ENCODE peak calls at places on chromosomes 1 and 21, in six cellular contexts. G, E, M, P, D and T are unnamed samples.

GRCh38 chr1:35406103-35406502 is 137.6 kb downstream of the ZMYM4 start:
- DNase-seq in G (no peak), E (no peak), M (peak; percentile 63), P (no peak), D (no peak), T (no peak)

GRCh38 chr1:10444795-10445397 is 4.9 kb upstream of the CORT start:
- DNase-seq in G (no peak), E (no peak), M (no peak), P (no peak), D (no peak), T (no peak)

GRCh38 chr1:87833158-87833557 is 504.5 kb downstream of the LMO4 start:
- DNase-seq in G (peak; percentile 79), E (no peak), M (peak; percentile 56), P (no peak), D (no peak), T (no peak)

GRCh38 chr1:24379733-24380315 is 33.8 kb downstream of the STPG1 start:
- DNase-seq in G (no peak), E (no peak), M (peak; percentile 77), P (no peak), D (no peak), T (no peak)

GRCh38 chr1:57605933-57606332 is 182.1 kb upstream of the DAB1 start:
- DNase-seq in G (no peak), E (no peak), M (no peak), P (no peak), D (no peak), T (no peak)

GRCh38 chr1:188027613-188028012 is 1198.9 kb downstream of the PLA2G4A start:
- DNase-seq in G (peak; percentile 65), E (no peak), M (peak; percentile 79), P (no peak), D (peak; percentile 96), T (no peak)

GRCh38 chr1:220410681-220411080 is 117.3 kb upstream of the MARK1 start:
- DNase-seq in G (no peak), E (no peak), M (peak; percentile 36), P (no peak), D (no peak), T (no peak)

GRCh38 chr1:175193339-175193950 is 869 bp upstream of the KIAA0040 start:
- DNase-seq in G (no peak), E (no peak), M (peak; percentile 59), P (no peak), D (no peak), T (peak; percentile 15)

GRCh38 chr1:182418929-182419328 is 18.5 kb upstream of the TEDDM1 start:
- DNase-seq in G (no peak), E (no peak), M (no peak), P (no peak), D (no peak), T (no peak)

GRCh38 chr1:9758559-9759121 is 65.1 kb downstream of the CLSTN1 start:
- DNase-seq in G (no peak), E (no peak), M (peak; percentile 5), P (no peak), D (no peak), T (no peak)

GRCh38 chr1:184366992-184367391 is 19.8 kb upstream of the C1orf21 start:
- DNase-seq in G (peak; percentile 55), E (no peak), M (no peak), P (no peak), D (no peak), T (no peak)

GRCh38 chr21:39082656-39083376 is 100.4 kb downstream of the PSMG1 start:
- DNase-seq in G (no peak), E (no peak), M (peak; percentile 45), P (peak; percentile 40), D (no peak), T (no peak)

GRCh38 chr1:23273450-23274133 is 56.3 kb upstream of the HTR1D start:
- DNase-seq in G (peak; percentile 88), E (no peak), M (peak; percentile 94), P (no peak), D (no peak), T (no peak)

GRCh38 chr1:8625981-8626898 is 191.2 kb downstream of the RERE start:
- DNase-seq in G (peak; percentile 94), E (no peak), M (peak; percentile 85), P (no peak), D (no peak), T (no peak)

GRCh38 chr1:44168520-44169098 is 27.2 kb upstream of the KLF18 start:
- DNase-seq in G (no peak), E (no peak), M (no peak), P (no peak), D (no peak), T (peak; percentile 13)

GRCh38 chr1:114979278-114979891 is 50.2 kb upstream of the TSHB start:
- DNase-seq in G (peak; percentile 65), E (no peak), M (peak; percentile 89), P (peak; percentile 11), D (no peak), T (peak; percentile 80)

GRCh38 chr1:48581256-48581655 is 109.3 kb upstream of the SPATA6 start:
- DNase-seq in G (no peak), E (no peak), M (no peak), P (no peak), D (no peak), T (no peak)

GRCh38 chr1:119347858-119348257 is 20.7 kb upstream of the HAO2 start:
- DNase-seq in G (peak; percentile 36), E (no peak), M (no peak), P (no peak), D (no peak), T (peak; percentile 63)

GRCh38 chr1:94806451-94806861 is 13.7 kb upstream of the SLC44A3 start:
- DNase-seq in G (no peak), E (no peak), M (no peak), P (no peak), D (no peak), T (no peak)

GRCh38 chr1:177817969-177818872 is 151.6 kb downstream of the SEC16B start:
- DNase-seq in G (no peak), E (no peak), M (no peak), P (no peak), D (no peak), T (no peak)

GRCh38 chr1:226523646-226524406 is 24.7 kb upstream of the STUM start:
- DNase-seq in G (no peak), E (no peak), M (no peak), P (no peak), D (no peak), T (no peak)

GRCh38 chr1:226519135-226519534 is 29.4 kb upstream of the STUM start:
- DNase-seq in G (no peak), E (no peak), M (no peak), P (no peak), D (no peak), T (no peak)

GRCh38 chr1:226520640-226521355 is 27.8 kb upstream of the STUM start:
- DNase-seq in G (no peak), E (no peak), M (no peak), P (no peak), D (no peak), T (no peak)

GRCh38 chr1:226518375-226518774 is 30.2 kb upstream of the STUM start:
- DNase-seq in G (no peak), E (no peak), M (no peak), P (no peak), D (no peak), T (no peak)

DNA sequence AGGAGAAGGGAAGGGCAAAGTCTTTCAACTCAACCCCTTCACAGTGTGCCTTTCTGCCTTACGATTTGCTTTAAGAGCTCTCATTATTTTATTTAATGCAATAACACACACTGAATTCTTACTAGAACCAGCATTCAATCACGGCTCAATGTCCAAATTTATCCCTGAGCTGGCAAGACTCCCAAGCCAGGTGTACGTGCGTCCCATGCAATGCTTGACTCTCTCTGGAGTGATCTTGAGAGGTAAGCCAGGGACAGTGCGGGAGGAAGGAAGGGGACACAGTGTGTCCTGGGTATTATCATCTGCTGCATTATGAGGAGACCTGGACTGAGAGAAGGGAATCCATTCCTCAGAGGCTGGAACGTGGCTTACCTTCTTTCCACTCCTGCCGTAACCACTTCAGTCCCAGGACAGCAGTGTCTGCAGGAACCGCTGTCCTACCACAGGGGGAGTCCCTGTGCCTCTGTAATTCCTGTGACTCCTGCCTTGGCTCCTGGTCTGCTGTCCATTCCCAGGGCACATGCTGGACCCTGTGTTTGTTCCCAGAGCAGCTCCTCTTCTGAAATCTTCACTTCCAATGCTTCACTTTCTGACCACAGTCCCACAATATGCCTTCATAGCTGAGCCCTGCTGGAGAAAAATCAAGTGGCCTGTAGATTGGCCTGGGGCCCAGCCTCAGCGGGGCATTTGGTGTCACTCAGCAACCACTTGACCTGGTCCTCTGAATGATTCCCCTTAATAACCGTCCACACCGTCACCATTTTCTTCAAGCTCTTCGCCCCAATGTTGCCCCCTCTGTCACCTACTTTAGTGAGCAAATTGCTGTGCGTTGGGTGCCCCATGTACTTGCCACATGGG is 28.6 kb upstream of the STUM start:
- DNase-seq in G (no peak), E (no peak), M (no peak), P (no peak), D (no peak), T (no peak)
- TF ChIP-seq CTCF in G (peak; percentile 12), E (no peak), M (peak; percentile 35), P (no peak), D (no peak), T (no peak)

GRCh38 chr1:51234721-51235425 is 1.2 kb upstream of the RNF11 start:
- DNase-seq in G (peak; percentile 60), E (peak; percentile 70), M (peak; percentile 89), P (peak; percentile 59), D (no peak), T (peak; percentile 78)

GRCh38 chr1:51237313-51237700 is 1.2 kb downstream of the RNF11 start:
- DNase-seq in G (no peak), E (no peak), M (peak; percentile 27), P (peak; percentile 42), D (no peak), T (no peak)

GRCh38 chr1:51237714-51238403 is 1.8 kb downstream of the RNF11 start:
- DNase-seq in G (peak; percentile 13), E (no peak), M (peak; percentile 52), P (no peak), D (no peak), T (no peak)

GRCh38 chr1:51236548-51237312 is 657 bp downstream of the RNF11 start:
- DNase-seq in G (peak; percentile 58), E (peak; percentile 76), M (peak; percentile 26), P (no peak), D (no peak), T (peak; percentile 58)

GRCh38 chr1:51235611-51236547 is at the start of gene RNF11:
- DNase-seq in G (peak; percentile 85), E (peak; percentile 97), M (peak; percentile 89), P (peak; percentile 59), D (peak; percentile 58), T (peak; percentile 94)
- TF ChIP-seq CTCF in G (no peak), E (peak; percentile 6), M (no peak), P (no peak), D (no peak), T (no peak)

GRCh38 chr1:200131551-200132125 is 104.1 kb downstream of the NR5A2 start:
- DNase-seq in G (peak; percentile 34), E (no peak), M (peak; percentile 43), P (no peak), D (no peak), T (no peak)
- TF ChIP-seq CTCF in G (peak; percentile 36), E (no peak), M (peak; percentile 38), P (peak; percentile 12), D (peak; percentile 21), T (no peak)

DNA sequence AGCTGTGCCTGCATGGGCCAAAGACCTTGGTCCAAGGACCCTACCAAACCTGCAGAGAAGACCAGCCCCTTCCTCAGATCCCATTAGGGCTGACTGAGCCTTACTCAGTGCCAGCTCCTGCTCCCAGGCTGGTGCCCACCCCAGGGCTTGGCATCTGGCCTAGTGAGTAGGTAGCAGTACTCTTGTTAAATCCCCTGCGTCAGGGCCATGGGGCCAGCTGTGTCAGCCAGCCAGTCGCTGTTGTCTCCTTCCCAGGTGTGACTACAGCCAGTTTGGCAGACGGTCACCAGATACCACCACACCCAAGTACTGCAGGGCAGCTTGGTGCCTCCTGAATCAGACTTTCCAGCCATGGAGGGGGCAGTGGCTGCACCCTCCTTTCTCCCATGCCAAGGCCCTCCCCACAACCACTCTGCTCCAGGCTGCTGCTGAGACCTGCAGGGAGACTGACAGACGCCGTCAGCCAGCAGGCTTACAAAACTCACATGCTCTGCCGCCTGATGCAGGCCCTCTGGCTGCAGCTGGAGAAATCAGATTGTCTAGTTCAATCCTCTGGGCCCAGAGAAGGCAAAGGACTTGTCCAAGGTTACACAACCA is 3.0 kb downstream of the TENT5B start:
- DNase-seq in G (no peak), E (no peak), M (peak; percentile 95), P (no peak), D (no peak), T (no peak)
- TF ChIP-seq CTCF in G (peak; percentile 15), E (no peak), M (no peak), P (no peak), D (no peak), T (no peak)